ENCODE peak calls at places on chromosome 6, in four cellular contexts. T, S, Y and L are unnamed samples.

GRCh38 chr6:144876689-144877088 is 591.6 kb downstream of the UTRN start:
- DNase-seq in S (no peak), T (no peak), Y (no peak), L (no peak)

GRCh38 chr6:82842721-82843120 is 222.9 kb downstream of the UBE3D start:
- DNase-seq in T (no peak), S (no peak), Y (no peak), L (no peak)

GRCh38 chr6:31573239-31574105 is 1.4 kb downstream of the LTA start:
- DNase-seq in T (no peak), S (no peak), Y (no peak), L (peak; percentile 13)

GRCh38 chr6:31952140-31952805 is 6.4 kb downstream of the CFB start:
- DNase-seq in T (peak; percentile 49), Y (peak; percentile 71), S (no peak), L (peak; percentile 96)

GRCh38 chr6:125787791-125788190 is 3.0 kb upstream of the NCOA7 start:
- DNase-seq in Y (no peak), S (no peak), T (no peak), L (peak; percentile 75)

GRCh38 chr6:7887278-7887991 is 23.2 kb downstream of the TXNDC5 start:
- DNase-seq in T (no peak), S (no peak), Y (no peak), L (no peak)

GRCh38 chr6:107679457-107679856 is 144.7 kb downstream of the SCML4 start:
- DNase-seq in T (peak; percentile 48), Y (no peak), S (peak; percentile 45), L (peak; percentile 84)

GRCh38 chr6:54613596-54613995 is 233.0 kb upstream of the FAM83B start:
- DNase-seq in Y (no peak), T (no peak), S (no peak), L (no peak)

GRCh38 chr6:6701864-6702263 is 113.3 kb downstream of the LY86 start:
- DNase-seq in T (no peak), S (no peak), Y (no peak), L (no peak)

GRCh38 chr6:33207569-33208088 is 671 bp upstream of the RING1 start:
- DNase-seq in T (no peak), Y (no peak), S (peak; percentile 53), L (peak; percentile 95)

GRCh38 chr6:141580121-141580520 is 552.6 kb upstream of the GJE1 start:
- DNase-seq in Y (no peak), T (no peak), S (no peak), L (no peak)

GRCh38 chr6:4021862-4022715 is 56.8 kb downstream of the FAM217A start:
- DNase-seq in T (no peak), S (no peak), Y (peak; percentile 41), L (no peak)

GRCh38 chr6:148761532-148761951 is 14.7 kb downstream of the UST start:
- DNase-seq in S (peak; percentile 5), Y (no peak), T (no peak), L (no peak)

GRCh38 chr6:81793811-81794210 is 41.3 kb upstream of the TENT5A start:
- DNase-seq in S (no peak), Y (no peak), T (no peak), L (peak; percentile 8)

GRCh38 chr6:30875244-30876038 is 8.9 kb upstream of the DDR1 start:
- DNase-seq in T (no peak), Y (no peak), S (no peak), L (peak; percentile 10)

GRCh38 chr6:105790635-105791034 is 295.5 kb upstream of the PRDM1 start:
- DNase-seq in Y (no peak), T (no peak), S (no peak), L (no peak)
- H3K4me3 ChIP-seq in Y (no peak overlapping the region), T (no peak overlapping the region), S (no peak overlapping the region), L (no peak overlapping the region)

DNA sequence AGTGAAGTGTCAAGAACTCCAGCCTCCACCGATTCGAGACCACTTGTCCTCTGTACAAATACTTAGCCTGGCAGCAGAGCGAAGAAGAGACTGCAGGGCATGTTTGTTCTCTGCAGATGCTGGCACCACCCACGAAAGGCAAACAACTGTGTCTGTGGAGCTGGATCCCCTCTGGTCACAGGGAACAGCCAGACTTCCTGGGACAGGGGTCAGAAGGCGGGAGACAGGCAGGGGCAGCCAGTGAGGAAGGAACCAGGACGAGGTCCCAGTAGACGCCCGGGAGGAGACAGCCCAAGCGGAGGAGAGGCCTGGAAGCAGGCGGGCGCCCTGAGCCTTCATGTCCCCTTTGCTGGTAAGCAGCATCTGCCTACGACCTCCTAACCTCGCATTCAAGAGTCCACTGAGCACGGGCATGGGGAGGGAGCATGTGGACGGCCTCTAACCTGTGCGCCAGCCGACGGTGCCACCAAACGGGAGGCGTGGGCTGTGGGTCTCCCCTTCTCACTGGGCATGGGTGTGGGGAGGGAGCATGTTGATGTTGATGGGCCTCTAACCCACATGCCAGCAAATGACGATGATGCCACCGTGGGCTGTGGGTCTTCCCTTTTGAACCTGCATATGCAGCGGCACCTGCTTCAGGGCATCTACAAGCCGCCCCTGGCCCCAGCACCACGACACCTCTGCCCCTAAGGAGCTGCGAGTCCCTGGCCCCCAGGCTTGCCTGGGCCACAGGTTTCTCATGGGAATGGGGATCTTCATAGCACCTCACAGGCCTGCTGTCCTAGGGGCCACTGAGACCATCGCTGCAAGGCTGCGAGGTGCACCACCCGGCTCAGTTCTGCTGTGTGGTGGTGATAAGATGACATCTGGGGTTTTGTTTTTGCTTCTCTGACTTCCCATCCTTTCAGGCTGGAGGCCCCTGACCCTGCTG is 265.3 kb downstream of the DLL1 start:
- DNase-seq in T (no peak), Y (no peak), S (no peak), L (peak; percentile 70)
- H3K9me3 ChIP-seq in T (no peaks in the 10 kb centered on the region), Y (no peaks in the 10 kb centered on the region), S (no peaks in the 10 kb centered on the region), L (no peaks in the 10 kb centered on the region)

DNA sequence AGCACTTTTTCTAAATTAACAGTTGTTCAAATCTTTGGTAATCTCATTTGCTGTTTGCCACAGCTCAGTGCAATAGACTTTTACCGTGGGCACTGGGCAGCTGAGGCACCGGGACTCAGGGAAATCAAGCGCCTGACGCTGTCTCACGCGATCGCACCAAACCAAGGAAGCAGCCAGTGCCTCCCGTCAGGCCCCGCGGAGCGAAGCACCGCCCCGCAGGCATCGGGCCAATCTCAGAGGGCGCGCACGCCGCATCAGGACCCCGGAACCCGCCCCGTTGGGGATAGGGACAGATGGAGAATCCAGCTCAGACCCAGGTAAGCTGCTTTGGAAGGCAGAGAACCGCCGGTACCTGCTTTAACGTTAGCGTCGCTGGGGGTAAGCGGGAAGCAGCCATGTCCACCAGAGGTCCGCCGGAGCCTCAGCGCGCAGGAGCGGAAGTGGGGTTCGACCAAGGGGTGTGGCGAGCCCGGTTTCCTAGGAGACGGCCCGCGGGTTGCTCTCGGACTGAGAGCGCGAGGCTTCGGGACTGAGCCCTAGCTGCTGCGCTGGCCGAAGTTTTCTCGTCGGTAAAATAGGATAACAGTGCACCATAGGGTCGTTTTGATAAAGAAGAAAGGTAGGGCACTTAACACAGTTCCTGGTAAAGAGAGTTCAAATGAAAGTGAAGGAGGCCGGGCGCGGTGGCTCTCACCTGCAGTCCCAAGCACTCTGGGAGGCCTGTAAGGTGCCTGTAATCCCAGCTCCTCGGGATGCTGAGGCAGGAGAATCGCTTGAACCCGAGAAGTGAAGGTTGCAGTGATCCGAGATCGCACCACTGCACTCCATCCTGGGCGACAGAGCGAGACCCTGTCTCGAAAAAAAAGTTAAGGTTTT is at the start of gene LYRM2:
- DNase-seq in Y (peak; percentile 84), S (peak; percentile 95), T (peak; percentile 96), L (peak; percentile 96)
- H3K4me3 ChIP-seq in Y (peak within 1 kb of the TSS; percentile 87), S (peak within 1 kb of the TSS; percentile 81), T (peak within 1 kb of the TSS; percentile 64), L (peak within 1 kb of the TSS; percentile 93)

GRCh38 chr6:167505782-167506181 is 180.9 kb downstream of the TTLL2 start:
- DNase-seq in Y (no peak), T (no peak), S (no peak), L (no peak)

GRCh38 chr6:167507376-167507961 is 182.6 kb downstream of the TTLL2 start:
- DNase-seq in S (no peak), Y (no peak), T (no peak), L (no peak)

GRCh38 chr6:167504412-167504961 is 179.6 kb downstream of the TTLL2 start:
- DNase-seq in Y (no peak), S (no peak), T (no peak), L (no peak)

GRCh38 chr6:167506443-167507231 is 181.8 kb downstream of the TTLL2 start:
- DNase-seq in Y (peak; percentile 68), T (no peak), S (no peak), L (no peak)

DNA sequence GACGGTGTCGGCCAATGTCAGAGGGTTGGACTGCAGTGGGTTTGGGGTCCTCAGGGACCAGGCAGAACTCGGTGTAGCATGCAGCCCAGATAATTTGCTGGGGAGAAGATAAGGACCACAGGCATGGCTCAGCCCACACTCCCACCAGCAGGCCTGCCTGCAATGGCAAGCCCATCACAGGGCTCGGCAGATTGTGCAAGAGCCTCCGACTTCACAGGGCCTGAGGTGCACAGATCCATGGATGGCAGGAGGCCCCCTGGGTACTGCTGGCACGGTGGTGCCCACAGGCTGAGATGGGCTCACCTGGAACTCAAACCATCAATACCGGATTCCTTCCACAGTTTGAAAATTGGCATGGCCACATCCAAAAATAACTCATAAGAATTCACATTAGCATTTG is 180.3 kb downstream of the TTLL2 start:
- DNase-seq in Y (no peak), T (no peak), S (no peak), L (no peak)
- H3K9me3 ChIP-seq in Y (no peaks in the 10 kb centered on the region), T (no peaks in the 10 kb centered on the region), S (no peaks in the 10 kb centered on the region), L (no peaks in the 10 kb centered on the region)